ENCODE peak calls at places on chromosomes 5 and 9, in nine cellular contexts. B, E, A, R, D, U, N, I and G are unnamed samples.

GRCh38 chr9:37904647-37905505 is 949 bp upstream of the SLC25A51 start:
- DNase-seq in B (peak; percentile 48), E (no peak), A (no peak), R (no peak), D (no peak), U (no peak), N (peak; percentile 51), I (peak; percentile 32), G (peak; percentile 55)

GRCh38 chr5:87340716-87341115 is 72.0 kb downstream of the CCNH start:
- DNase-seq in B (no peak), E (no peak), A (no peak), R (no peak), D (no peak), U (no peak), N (no peak), I (no peak), G (peak; percentile 27)

GRCh38 chr9:114028646-114029045 is 49.5 kb downstream of the AMBP start:
- DNase-seq in B (no peak), E (no peak), A (no peak), R (no peak), D (no peak), U (no peak), N (no peak), I (no peak), G (no peak)

GRCh38 chr5:136155769-136156168 is 23.1 kb downstream of the SMAD5 start:
- DNase-seq in B (peak; percentile 21), E (peak; percentile 36), A (no peak), R (no peak), D (no peak), U (no peak), N (peak; percentile 74), I (no peak), G (peak; percentile 36)

GRCh38 chr5:164934561-164934960 is 1429.1 kb downstream of the MAT2B start:
- DNase-seq in B (no peak), E (no peak), A (no peak), R (no peak), D (no peak), U (no peak), N (no peak), I (no peak), G (no peak)

GRCh38 chr9:92094655-92095054 is 20.6 kb downstream of the SPTLC1 start:
- DNase-seq in B (no peak), E (peak; percentile 18), A (no peak), R (no peak), D (no peak), U (no peak), N (peak; percentile 13), I (no peak), G (no peak)

GRCh38 chr5:72178910-72179815 is 71.9 kb downstream of the MAP1B start:
- DNase-seq in B (peak; percentile 94), E (peak; percentile 90), A (no peak), R (peak; percentile 81), D (no peak), U (no peak), N (peak; percentile 74), I (peak; percentile 79), G (peak; percentile 95)

GRCh38 chr5:68066277-68066955 is 149.1 kb upstream of the PIK3R1 start:
- DNase-seq in B (no peak), E (peak; percentile 32), A (no peak), R (no peak), D (no peak), U (no peak), N (peak; percentile 49), I (no peak), G (no peak)

GRCh38 chr5:150066901-150067396 is 19.4 kb downstream of the CSF1R start:
- DNase-seq in B (peak; percentile 77), E (peak; percentile 65), A (no peak), R (no peak), D (peak; percentile 49), U (no peak), N (peak; percentile 77), I (no peak), G (peak; percentile 65)

GRCh38 chr9:69122391-69123141 is 51.5 kb upstream of the TJP2 start:
- DNase-seq in B (peak; percentile 80), E (peak; percentile 85), A (no peak), R (no peak), D (no peak), U (no peak), N (peak; percentile 73), I (no peak), G (peak; percentile 88)

GRCh38 chr5:170302729-170303501 is 5.3 kb upstream of the LCP2 start:
- DNase-seq in B (no peak), E (no peak), A (no peak), R (peak; percentile 68), D (no peak), U (no peak), N (no peak), I (peak; percentile 71), G (peak; percentile 22)

GRCh38 chr5:62043289-62044274 is 262.4 kb upstream of the KIF2A start:
- DNase-seq in B (no peak), E (no peak), A (no peak), R (no peak), D (no peak), U (no peak), N (no peak), I (no peak), G (no peak)

GRCh38 chr5:56088967-56089829 is 94.4 kb upstream of the IL6ST start:
- DNase-seq in B (peak; percentile 87), E (peak; percentile 83), A (no peak), R (no peak), D (peak; percentile 56), U (no peak), N (peak; percentile 64), I (no peak), G (peak; percentile 72)

GRCh38 chr5:131001507-131001906 is 163.5 kb downstream of the HINT1 start:
- DNase-seq in B (no peak), E (no peak), A (no peak), R (no peak), D (no peak), U (no peak), N (no peak), I (no peak), G (no peak)

GRCh38 chr5:131000289-131000688 is 164.8 kb downstream of the HINT1 start:
- DNase-seq in B (no peak), E (no peak), A (no peak), R (no peak), D (no peak), U (no peak), N (no peak), I (no peak), G (no peak)

GRCh38 chr5:131008329-131008728 is 156.7 kb downstream of the HINT1 start:
- DNase-seq in B (no peak), E (no peak), A (no peak), R (no peak), D (no peak), U (no peak), N (no peak), I (no peak), G (no peak)

DNA sequence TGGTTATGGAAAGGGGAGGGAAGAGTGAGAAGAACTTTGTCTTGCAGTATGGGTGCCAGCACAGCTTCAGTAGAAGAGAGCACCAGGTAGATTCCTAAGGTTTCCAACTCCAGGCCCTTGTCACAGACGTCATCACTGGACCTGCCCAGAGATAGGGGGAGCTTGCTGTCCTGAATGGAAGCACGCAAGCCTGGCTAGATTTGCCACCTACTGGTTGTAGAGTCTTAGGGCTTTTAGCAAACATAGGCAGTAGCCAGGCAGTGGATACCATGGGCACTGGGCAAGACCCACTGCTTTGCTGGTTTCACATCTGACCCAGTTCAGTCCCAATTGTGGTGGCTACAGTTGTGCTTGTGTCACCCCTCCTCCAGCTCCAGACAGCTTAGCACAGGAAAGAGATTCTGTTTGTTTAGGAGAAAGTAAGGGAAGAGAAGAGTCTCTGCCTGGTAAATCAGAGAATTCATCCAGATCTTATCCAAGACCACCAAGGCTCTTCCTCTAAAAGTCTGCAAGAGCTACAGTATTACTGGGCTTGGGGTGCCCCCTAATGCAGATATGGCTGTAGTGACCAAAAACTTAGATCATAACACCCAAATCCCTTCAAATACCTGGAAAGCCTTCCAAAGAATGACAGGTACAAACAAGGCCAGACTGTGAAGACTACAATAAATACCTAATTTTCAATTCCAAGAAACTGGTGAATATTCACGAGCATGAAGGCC is 158.9 kb downstream of the HINT1 start:
- DNase-seq in B (peak; percentile 16), E (no peak), A (no peak), R (no peak), D (no peak), U (no peak), N (no peak), I (no peak), G (no peak)
- TF ChIP-seq CTCF in B (peak; percentile 45), E (peak; percentile 9), A (no peak), R (no peak), D (no peak), U (peak; percentile 19), N (no peak), I (no peak), G (no peak)

GRCh38 chr5:154610321-154611154 is 132.5 kb upstream of the HAND1 start:
- DNase-seq in B (peak; percentile 65), E (peak; percentile 11), A (no peak), R (peak; percentile 60), D (peak; percentile 9), U (peak; percentile 51), N (peak; percentile 80), I (peak; percentile 41), G (peak; percentile 79)

GRCh38 chr5:154608531-154609011 is 130.5 kb upstream of the HAND1 start:
- DNase-seq in B (no peak), E (no peak), A (no peak), R (no peak), D (no peak), U (no peak), N (no peak), I (no peak), G (no peak)

GRCh38 chr5:154612666-154613065 is 134.6 kb upstream of the HAND1 start:
- DNase-seq in B (no peak), E (no peak), A (no peak), R (no peak), D (no peak), U (no peak), N (peak; percentile 63), I (no peak), G (no peak)

GRCh38 chr5:154614125-154614524 is 136.1 kb upstream of the HAND1 start:
- DNase-seq in B (no peak), E (no peak), A (no peak), R (no peak), D (no peak), U (no peak), N (no peak), I (no peak), G (no peak)

GRCh38 chr5:154611341-154611767 is 133.3 kb upstream of the HAND1 start:
- DNase-seq in B (peak; percentile 26), E (peak; percentile 12), A (no peak), R (no peak), D (no peak), U (no peak), N (no peak), I (no peak), G (peak; percentile 21)
- H3K4me3 ChIP-seq in B (peak overlapping the region; percentile 31), E (peak overlapping the region; percentile 47), A (peak overlapping the region; percentile 50), R (no peak overlapping the region), D (peak overlapping the region; percentile 9), U (no peak overlapping the region), N (no peak overlapping the region), I (no peak overlapping the region), G (peak overlapping the region; percentile 30)

GRCh38 chr9:96219615-96220257 is 82.2 kb downstream of the HSD17B3 start:
- DNase-seq in B (peak; percentile 34), E (no peak), A (no peak), R (peak; percentile 51), D (no peak), U (no peak), N (peak; percentile 29), I (peak; percentile 69), G (peak; percentile 26)
- TF ChIP-seq CTCF in B (peak; percentile 52), E (peak; percentile 24), A (peak; percentile 45), R (peak; percentile 68), D (peak; percentile 95), U (peak; percentile 64), N (peak; percentile 61), I (peak; percentile 19), G (peak; percentile 44)

GRCh38 chr9:131260751-131261452 is 15.4 kb downstream of the FAM78A start:
- DNase-seq in B (no peak), E (no peak), A (no peak), R (no peak), D (no peak), U (no peak), N (no peak), I (no peak), G (no peak)
- H3K4me3 ChIP-seq in B (no peak overlapping the region), E (no peak overlapping the region), A (no peak overlapping the region), R (no peak overlapping the region), D (no peak overlapping the region), U (no peak overlapping the region), N (no peak overlapping the region), I (no peak overlapping the region), G (no peak overlapping the region)